ENCODE peak calls at places on chromosomes 5 and 9, in eight cellular contexts. E, W, K, A, H, M, U and C are unnamed samples.

GRCh38 chr5:147509710-147510651 is at the start of gene DPYSL3:
- DNase-seq in A (peak), U (peak), E (no peak), H (peak), K (peak), W (peak), M (peak), C (peak)

GRCh38 chr5:132003982-132004381 is 7.5 kb downstream of the ACSL6 start:
- DNase-seq in U (peak), W (no peak), H (no peak), A (peak), K (no peak), M (peak), E (no peak), C (no peak)

GRCh38 chr5:37771203-37771611 is 68.6 kb downstream of the GDNF start:
- DNase-seq in M (no peak), U (no peak), H (no peak), K (no peak), E (no peak), A (no peak), W (no peak), C (no peak)

GRCh38 chr5:27944471-27944870 is 906.1 kb upstream of the CDH9 start:
- DNase-seq in E (no peak), H (no peak), U (no peak), K (no peak), W (no peak), M (no peak), A (no peak), C (no peak)

GRCh38 chr9:95316794-95317118 is 753 bp downstream of the FANCC start:
- DNase-seq in M (peak), E (no peak), K (peak), U (peak), A (no peak), H (peak), W (peak), C (peak)

GRCh38 chr5:177459357-177459756 is 12.7 kb downstream of the PRR7 start:
- DNase-seq in E (no peak), H (no peak), U (no peak), M (no peak), W (no peak), A (no peak), K (no peak), C (no peak)

GRCh38 chr9:98231770-98232478 is 23.5 kb downstream of the TBC1D2 start:
- DNase-seq in H (no peak), W (peak), M (no peak), K (no peak), E (no peak), A (no peak), U (no peak), C (no peak)

GRCh38 chr9:3224931-3225330 is 300.9 kb downstream of the RFX3 start:
- DNase-seq in H (no peak), A (no peak), U (peak), E (no peak), K (no peak), M (no peak), W (no peak), C (no peak)

GRCh38 chr5:157286761-157287211 is 20.9 kb downstream of the CYFIP2 start:
- DNase-seq in H (no peak), K (no peak), A (no peak), M (no peak), E (no peak), U (peak), W (no peak), C (no peak)

GRCh38 chr9:105432247-105432857 is 15.5 kb upstream of the FSD1L start:
- DNase-seq in E (no peak), M (no peak), K (no peak), H (no peak), U (no peak), W (no peak), A (no peak), C (no peak)

GRCh38 chr5:132073231-132074013 is at the start of gene CSF2:
- DNase-seq in W (no peak), E (no peak), A (no peak), U (no peak), M (no peak), K (no peak), H (no peak), C (no peak)

GRCh38 chr5:168706655-168707069 is 127.5 kb upstream of the PANK3 start:
- DNase-seq in M (no peak), A (peak), K (no peak), E (no peak), U (no peak), W (peak), H (no peak), C (no peak)

GRCh38 chr5:66697796-66698564 is 101.8 kb downstream of the MAST4 start:
- DNase-seq in U (no peak), W (no peak), A (no peak), M (no peak), K (no peak), E (no peak), H (no peak), C (no peak)

GRCh38 chr5:67090593-67090992 is 106.0 kb downstream of the CD180 start:
- DNase-seq in A (no peak), H (no peak), U (no peak), W (no peak), M (no peak), E (no peak), K (no peak), C (no peak)

GRCh38 chr9:128637656-128638055 is 19.0 kb downstream of the DYNC2I2 start:
- DNase-seq in E (no peak), H (no peak), U (peak), A (no peak), W (no peak), M (no peak), K (no peak), C (no peak)

GRCh38 chr5:142063376-142063775 is 45.2 kb upstream of the NDFIP1 start:
- DNase-seq in U (no peak), W (no peak), K (no peak), H (no peak), A (no peak), M (no peak), E (no peak), C (no peak)

GRCh38 chr5:38553001-38553521 is 3.4 kb downstream of the LIFR start:
- DNase-seq in U (no peak), K (no peak), H (no peak), W (no peak), E (no peak), M (no peak), A (no peak), C (no peak)

GRCh38 chr5:159459951-159460538 is 129.8 kb upstream of the IL12B start:
- DNase-seq in A (no peak), W (no peak), H (no peak), U (no peak), M (no peak), K (no peak), E (no peak), C (no peak)

GRCh38 chr9:133050142-133050541 is 11.6 kb upstream of the CEL start:
- DNase-seq in W (no peak), H (no peak), E (no peak), K (no peak), M (no peak), A (peak), U (no peak), C (no peak)

GRCh38 chr9:74742792-74743389 is 144.8 kb downstream of the TRPM6 start:
- DNase-seq in K (no peak), M (no peak), U (no peak), W (peak), E (no peak), A (peak), H (no peak), C (no peak)

GRCh38 chr9:129291041-129291501 is 113.0 kb upstream of the IER5L start:
- DNase-seq in E (no peak), W (peak), K (peak), H (peak), U (no peak), M (peak), A (no peak), C (no peak)

GRCh38 chr9:93656426-93657222 is 80.2 kb downstream of the PHF2 start:
- DNase-seq in A (no peak), K (peak), M (no peak), H (no peak), U (no peak), W (no peak), E (no peak), C (no peak)

GRCh38 chr5:132221781-132222648 is 5.6 kb downstream of the P4HA2 start:
- DNase-seq in A (no peak), W (peak), U (peak), E (no peak), K (no peak), H (peak), M (no peak), C (peak)

GRCh38 chr9:21994996-21995651 is 533 bp downstream of the CDKN2B-AS1 start:
- DNase-seq in M (peak), W (peak), H (peak), K (no peak), E (peak), U (peak), A (peak), C (peak)

GRCh38 chr5:97224112-97224750 is 41.2 kb upstream of the RIOK2 start:
- DNase-seq in A (no peak), H (no peak), K (no peak), M (no peak), U (no peak), W (no peak), E (no peak), C (no peak)

GRCh38 chr5:103139264-103139865 is 19.3 kb downstream of the PPIP5K2 start:
- DNase-seq in A (peak), W (peak), E (peak), K (peak), M (peak), U (peak), H (peak), C (peak)

GRCh38 chr9:113658565-113658935 is 195.0 kb downstream of the RGS3 start:
- DNase-seq in H (no peak), M (no peak), K (peak), U (no peak), A (no peak), W (peak), E (no peak), C (no peak)

GRCh38 chr5:454936-455335 is 12.0 kb downstream of the EXOC3 start:
- DNase-seq in M (no peak), E (no peak), A (peak), W (no peak), U (peak), H (no peak), K (no peak), C (no peak)

GRCh38 chr9:6938873-6939272 is 181.1 kb downstream of the KDM4C start:
- DNase-seq in U (no peak), W (no peak), H (no peak), M (no peak), E (no peak), K (no peak), A (no peak), C (no peak)

GRCh38 chr5:177099422-177100093 is 12.8 kb downstream of the FGFR4 start:
- DNase-seq in U (no peak), A (no peak), E (no peak), M (no peak), K (no peak), H (no peak), W (no peak), C (no peak)

GRCh38 chr5:81007637-81008027 is 47.5 kb downstream of the RASGRF2 start:
- DNase-seq in U (no peak), E (peak), K (no peak), A (no peak), H (no peak), W (no peak), M (no peak), C (no peak)

GRCh38 chr5:181281077-181281983 is 20.4 kb upstream of the TRIM52 start:
- DNase-seq in W (no peak), M (no peak), E (no peak), K (no peak), U (no peak), H (no peak), A (no peak), C (no peak)
- H3K4me3 ChIP-seq in W (no peak), M (no peak), E (no peak), K (no peak), U (no peak), H (no peak), A (no peak), C (no peak)

DNA sequence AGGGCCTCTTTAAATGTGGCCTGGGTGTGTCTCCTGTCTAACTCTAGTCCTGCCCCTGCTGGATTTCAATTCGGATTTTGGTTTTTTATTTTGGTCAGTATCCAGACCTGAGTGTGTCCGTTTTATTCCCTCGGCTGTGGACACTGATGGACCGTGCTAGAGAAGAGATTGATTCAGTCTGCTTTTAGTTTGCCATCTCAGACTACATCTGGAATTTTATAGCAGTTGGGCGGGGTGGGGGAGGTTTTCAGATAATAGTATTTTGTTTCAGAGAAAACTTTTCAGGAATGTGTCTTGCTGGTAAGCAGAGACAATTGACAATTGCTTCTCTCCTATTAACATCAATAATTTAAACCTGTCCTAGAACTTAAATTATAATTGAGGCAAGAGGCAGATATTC is 308.1 kb downstream of the ARHGAP26 start:
- DNase-seq in W (no peak), K (no peak), H (no peak), E (no peak), A (no peak), M (no peak), U (no peak), C (no peak)
- TF ChIP-seq CTCF in W (no peak), K (no peak), H (no peak), E (no peak), A (no peak), M (no peak), U (no peak), C (no peak)

GRCh38 chr5:125228358-125228757 is 481.9 kb upstream of the ZNF608 start:
- DNase-seq in E (no peak), K (no peak), A (no peak), H (no peak), U (no peak), M (no peak), W (no peak), C (no peak)
- H3K27ac ChIP-seq in E (no peak), K (no peak), A (no peak), H (no peak), U (no peak), M (no peak), W (no peak), C (no peak)

GRCh38 chr5:173327084-173327947 is 898 bp downstream of the STC2 start:
- DNase-seq in E (no peak), K (no peak), A (no peak), H (no peak), W (no peak), U (peak), M (no peak), C (no peak)

GRCh38 chr5:173324115-173325001 is 3.9 kb downstream of the STC2 start:
- DNase-seq in M (peak), A (peak), H (peak), K (no peak), E (no peak), W (peak), U (peak), C (no peak)

GRCh38 chr5:173327948-173328895 is at the start of gene STC2:
- DNase-seq in U (peak), K (peak), E (no peak), M (peak), H (no peak), A (no peak), W (no peak), C (peak)

GRCh38 chr5:173325091-173325698 is 3.0 kb downstream of the STC2 start:
- DNase-seq in E (no peak), W (no peak), A (no peak), M (no peak), H (no peak), U (no peak), K (no peak), C (no peak)

DNA sequence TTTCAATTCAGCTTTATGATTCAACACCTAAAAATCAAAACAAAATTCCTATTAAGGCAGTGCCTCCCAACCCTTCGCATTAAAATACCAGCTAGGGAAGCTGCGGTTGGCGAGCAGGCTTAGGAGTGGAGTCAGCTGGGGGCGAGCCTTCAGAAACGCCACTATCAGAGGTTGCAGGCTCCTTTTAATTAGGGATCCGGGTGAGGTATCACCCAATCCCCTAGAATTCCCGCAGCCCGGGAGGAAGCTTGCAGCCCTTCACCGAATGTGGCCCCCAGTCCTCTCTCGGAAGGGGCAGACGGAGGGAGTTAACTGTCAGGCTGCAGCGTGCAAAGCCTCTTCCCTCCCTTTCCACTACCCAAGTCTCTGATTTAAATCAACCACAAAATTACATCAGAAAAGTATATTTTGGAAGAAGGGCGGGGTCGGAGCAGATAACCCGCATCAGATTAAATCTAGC is 1.7 kb downstream of the STC2 start:
- DNase-seq in U (no peak), W (no peak), H (no peak), K (no peak), A (no peak), E (no peak), M (no peak), C (no peak)
- H3K4me3 ChIP-seq in U (peak), W (no peak), H (no peak), K (peak), A (peak), E (no peak), M (peak), C (no peak)

DNA sequence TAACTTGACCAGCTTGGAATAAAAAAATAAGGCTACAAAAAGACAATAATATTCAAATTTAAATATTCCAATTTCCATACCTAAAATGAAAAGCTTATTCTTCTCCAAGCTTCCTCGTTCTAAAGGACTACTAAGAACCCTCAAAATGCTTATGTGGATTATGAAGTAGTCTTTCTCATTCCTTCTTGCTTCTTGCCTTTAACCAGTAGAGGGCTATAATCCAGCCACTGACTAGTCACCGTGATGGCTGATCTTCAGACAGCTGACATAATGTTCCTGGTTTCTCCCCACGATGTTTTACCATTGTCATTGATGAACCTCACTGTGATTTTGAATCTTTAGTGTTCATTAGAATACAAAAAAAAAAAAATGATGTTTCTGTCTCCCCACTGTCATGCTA is 515.3 kb downstream of the TLE1 start:
- DNase-seq in U (no peak), K (no peak), M (no peak), E (no peak), A (no peak), W (no peak), H (no peak), C (no peak)
- TF ChIP-seq CTCF in U (no peak), K (no peak), M (no peak), E (no peak), A (no peak), W (no peak), H (no peak), C (no peak)